ENCODE peak calls at places on chromosomes 7 and 10, in eight cellular contexts. One of them, this sample, is unnamed.

GRCh38 chr7:79619216-79619615 is 165.7 kb upstream of the MAGI2 start:
- DNase-seq in Daoy: peak
- DNase-seq in stimulated activated CD4-positive, alpha-beta T cell treated with anti-CD3 and anti-CD28 coated beads, Interleukin-1b, Interleukin-23, amount 100 ng/mL, for 1 hour: no peak
- DNase-seq in hippocampal formation: no peak
- DNase-seq in adrenal gland: no peak
- DNase-seq in lower leg skin: no peak
- DNase-seq in body of pancreas: no peak
- DNase-seq in CD8-positive, alpha-beta T cell: no peak
- DNase-seq in this sample: no peak

GRCh38 chr7:151704969-151705743 is 171.8 kb downstream of the PRKAG2 start:
- DNase-seq in body of pancreas: no peak
- DNase-seq in adrenal gland: no peak
- DNase-seq in stimulated activated CD4-positive, alpha-beta T cell treated with anti-CD3 and anti-CD28 coated beads, Interleukin-1b, Interleukin-23, amount 100 ng/mL, for 1 hour: no peak
- DNase-seq in CD8-positive, alpha-beta T cell: no peak
- DNase-seq in hippocampal formation: no peak
- DNase-seq in Daoy: no peak
- DNase-seq in lower leg skin: no peak
- DNase-seq in this sample: no peak

GRCh38 chr10:96044686-96045085 is 1.3 kb downstream of the CCNJ start:
- DNase-seq in body of pancreas: no peak
- DNase-seq in hippocampal formation: no peak
- DNase-seq in adrenal gland: no peak
- DNase-seq in lower leg skin: no peak
- DNase-seq in stimulated activated CD4-positive, alpha-beta T cell treated with anti-CD3 and anti-CD28 coated beads, Interleukin-1b, Interleukin-23, amount 100 ng/mL, for 1 hour: no peak
- DNase-seq in Daoy: peak
- DNase-seq in CD8-positive, alpha-beta T cell: no peak
- DNase-seq in this sample: no peak

GRCh38 chr7:95609277-95609971 is 13.1 kb upstream of the PDK4 start:
- DNase-seq in adrenal gland: peak
- DNase-seq in CD8-positive, alpha-beta T cell: no peak
- DNase-seq in Daoy: peak
- DNase-seq in hippocampal formation: no peak
- DNase-seq in lower leg skin: no peak
- DNase-seq in body of pancreas: peak
- DNase-seq in stimulated activated CD4-positive, alpha-beta T cell treated with anti-CD3 and anti-CD28 coated beads, Interleukin-1b, Interleukin-23, amount 100 ng/mL, for 1 hour: no peak
- DNase-seq in this sample: no peak

GRCh38 chr10:120426306-120426705 is 30.7 kb upstream of the PLPP4 start:
- DNase-seq in stimulated activated CD4-positive, alpha-beta T cell treated with anti-CD3 and anti-CD28 coated beads, Interleukin-1b, Interleukin-23, amount 100 ng/mL, for 1 hour: no peak
- DNase-seq in body of pancreas: no peak
- DNase-seq in hippocampal formation: no peak
- DNase-seq in lower leg skin: no peak
- DNase-seq in Daoy: no peak
- DNase-seq in adrenal gland: no peak
- DNase-seq in CD8-positive, alpha-beta T cell: no peak
- DNase-seq in this sample: no peak

GRCh38 chr7:47636111-47636692 is 54.3 kb upstream of the TNS3 start:
- DNase-seq in Daoy: peak
- DNase-seq in CD8-positive, alpha-beta T cell: no peak
- DNase-seq in adrenal gland: no peak
- DNase-seq in hippocampal formation: no peak
- DNase-seq in body of pancreas: no peak
- DNase-seq in stimulated activated CD4-positive, alpha-beta T cell treated with anti-CD3 and anti-CD28 coated beads, Interleukin-1b, Interleukin-23, amount 100 ng/mL, for 1 hour: no peak
- DNase-seq in lower leg skin: no peak
- DNase-seq in this sample: no peak

GRCh38 chr7:82442492-82443043 is 1.0 kb downstream of the CACNA2D1 start:
- DNase-seq in stimulated activated CD4-positive, alpha-beta T cell treated with anti-CD3 and anti-CD28 coated beads, Interleukin-1b, Interleukin-23, amount 100 ng/mL, for 1 hour: no peak
- DNase-seq in adrenal gland: no peak
- DNase-seq in Daoy: peak
- DNase-seq in body of pancreas: no peak
- DNase-seq in CD8-positive, alpha-beta T cell: no peak
- DNase-seq in lower leg skin: no peak
- DNase-seq in hippocampal formation: peak
- DNase-seq in this sample: no peak

GRCh38 chr10:44619975-44620374 is 235.1 kb upstream of the CXCL12 start:
- DNase-seq in adrenal gland: no peak
- DNase-seq in CD8-positive, alpha-beta T cell: no peak
- DNase-seq in Daoy: no peak
- DNase-seq in stimulated activated CD4-positive, alpha-beta T cell treated with anti-CD3 and anti-CD28 coated beads, Interleukin-1b, Interleukin-23, amount 100 ng/mL, for 1 hour: no peak
- DNase-seq in body of pancreas: no peak
- DNase-seq in lower leg skin: no peak
- DNase-seq in hippocampal formation: no peak
- DNase-seq in this sample: no peak

GRCh38 chr7:106049139-106049725 is 62.9 kb downstream of the SYPL1 start:
- DNase-seq in hippocampal formation: no peak
- DNase-seq in Daoy: no peak
- DNase-seq in body of pancreas: no peak
- DNase-seq in adrenal gland: no peak
- DNase-seq in lower leg skin: no peak
- DNase-seq in CD8-positive, alpha-beta T cell: no peak
- DNase-seq in stimulated activated CD4-positive, alpha-beta T cell treated with anti-CD3 and anti-CD28 coated beads, Interleukin-1b, Interleukin-23, amount 100 ng/mL, for 1 hour: no peak
- DNase-seq in this sample: no peak

GRCh38 chr7:9201928-9202327 is 768.5 kb downstream of the NXPH1 start:
- DNase-seq in lower leg skin: no peak
- DNase-seq in adrenal gland: no peak
- DNase-seq in hippocampal formation: no peak
- DNase-seq in Daoy: no peak
- DNase-seq in CD8-positive, alpha-beta T cell: no peak
- DNase-seq in body of pancreas: no peak
- DNase-seq in stimulated activated CD4-positive, alpha-beta T cell treated with anti-CD3 and anti-CD28 coated beads, Interleukin-1b, Interleukin-23, amount 100 ng/mL, for 1 hour: no peak
- DNase-seq in this sample: no peak

GRCh38 chr7:131106681-131107342 is 220.9 kb upstream of the MKLN1 start:
- DNase-seq in hippocampal formation: peak
- DNase-seq in CD8-positive, alpha-beta T cell: peak
- DNase-seq in body of pancreas: peak
- DNase-seq in adrenal gland: peak
- DNase-seq in stimulated activated CD4-positive, alpha-beta T cell treated with anti-CD3 and anti-CD28 coated beads, Interleukin-1b, Interleukin-23, amount 100 ng/mL, for 1 hour: no peak
- DNase-seq in lower leg skin: peak
- DNase-seq in Daoy: peak
- DNase-seq in this sample: peak

This sample was measured in HuH-7.5.